ENCODE peak calls at places on chromosomes 2 and 18, in ten cellular contexts. G is DMS 273 treated with DMSO at 0.1 percent for 48 hours, W is HFF-Myc, S is small intestine, T is GM10248, P is B cell, F is GM04503, U is T-helper 2 cell, I is left ventricle myocardium inferior, X is HuH-7. D is an unnamed sample.

GRCh38 chr18:9328776-9329175 is 5.8 kb upstream of the TWSG1 start:
- DNase-seq in G (no peak), W (no peak), S (no peak), T (no peak), P (no peak), F (no peak), U (no peak), I (no peak), X (no peak), D (no peak)

GRCh38 chr2:178072383-178073301 is at the start of gene PDE11A:
- DNase-seq in G (peak), W (peak), S (peak), T (peak), P (no peak), F (peak), U (no peak), I (peak), X (peak), D (peak)

GRCh38 chr2:133140620-133141019 is 427.6 kb downstream of the NCKAP5 start:
- DNase-seq in G (no peak), W (no peak), S (no peak), T (no peak), P (no peak), F (no peak), U (no peak), I (no peak), X (no peak), D (no peak)

GRCh38 chr2:177489719-177490301 is 97.2 kb downstream of the AGPS start:
- DNase-seq in G (peak), W (peak), S (peak), T (no peak), P (no peak), F (no peak), U (no peak), I (no peak), X (peak), D (peak)

GRCh38 chr2:14516844-14517243 is 115.7 kb upstream of the LRATD1 start:
- DNase-seq in G (no peak), W (peak), S (no peak), T (peak), P (no peak), F (peak), U (no peak), I (no peak), X (no peak), D (no peak)

GRCh38 chr18:48814490-48815181 is 136.1 kb downstream of the SMAD7 start:
- DNase-seq in G (no peak), W (no peak), S (no peak), T (no peak), P (no peak), F (no peak), U (no peak), I (no peak), X (no peak), D (no peak)

GRCh38 chr2:230898661-230899091 is 26.4 kb downstream of the GPR55 start:
- DNase-seq in G (no peak), W (no peak), S (no peak), T (no peak), P (no peak), F (no peak), U (no peak), I (no peak), X (no peak), D (no peak)

GRCh38 chr18:32509121-32509520 is 38.4 kb upstream of the GAREM1 start:
- DNase-seq in G (no peak), W (no peak), S (no peak), T (no peak), P (no peak), F (no peak), U (no peak), I (no peak), X (no peak), D (no peak)

GRCh38 chr18:13811993-13812392 is 12.0 kb upstream of the MC5R start:
- DNase-seq in G (peak), W (no peak), S (no peak), T (no peak), P (no peak), F (no peak), U (no peak), I (no peak), X (peak), D (no peak)

GRCh38 chr2:205593891-205594290 is 88.4 kb upstream of the NRP2 start:
- DNase-seq in G (no peak), W (no peak), S (no peak), T (no peak), P (no peak), F (no peak), U (no peak), I (peak), X (no peak), D (no peak)

GRCh38 chr2:43070676-43071491 is 155.5 kb downstream of the ZFP36L2 start:
- DNase-seq in G (no peak), W (no peak), S (no peak), T (no peak), P (no peak), F (no peak), U (no peak), I (no peak), X (no peak), D (no peak)

GRCh38 chr2:136234261-136234660 is 116.3 kb upstream of the CXCR4 start:
- DNase-seq in G (no peak), W (no peak), S (no peak), T (no peak), P (no peak), F (no peak), U (no peak), I (no peak), X (no peak), D (no peak)

GRCh38 chr2:37639631-37640030 is 31.8 kb downstream of the CDC42EP3 start:
- DNase-seq in G (no peak), W (no peak), S (no peak), T (no peak), P (no peak), F (no peak), U (no peak), I (no peak), X (no peak), D (peak)

GRCh38 chr2:128273469-128274081 is 45.1 kb downstream of the HS6ST1 start:
- DNase-seq in G (no peak), W (no peak), S (no peak), T (no peak), P (no peak), F (no peak), U (no peak), I (no peak), X (no peak), D (no peak)

GRCh38 chr2:56713161-56713676 is 529.4 kb downstream of the CCDC85A start:
- DNase-seq in G (no peak), W (no peak), S (no peak), T (no peak), P (no peak), F (peak), U (no peak), I (no peak), X (no peak), D (no peak)

GRCh38 chr18:61606068-61606660 is 272.9 kb downstream of the CDH20 start:
- DNase-seq in G (no peak), W (no peak), S (no peak), T (no peak), P (no peak), F (no peak), U (no peak), I (peak), X (no peak), D (peak)

GRCh38 chr2:42925742-42926437 is 133.5 kb upstream of the HAAO start:
- DNase-seq in G (no peak), W (no peak), S (peak), T (no peak), P (no peak), F (no peak), U (no peak), I (no peak), X (no peak), D (no peak)

GRCh38 chr2:44184106-44184505 is 15.4 kb downstream of the PPM1B start:
- DNase-seq in G (no peak), W (no peak), S (peak), T (peak), P (peak), F (no peak), U (no peak), I (no peak), X (no peak), D (no peak)

GRCh38 chr2:189580267-189580661 is 322 bp downstream of the SLC40A1 start:
- DNase-seq in G (no peak), W (no peak), S (no peak), T (peak), P (no peak), F (no peak), U (no peak), I (peak), X (peak), D (no peak)

GRCh38 chr18:48879008-48879431 is 71.7 kb downstream of the SMAD7 start:
- DNase-seq in G (no peak), W (no peak), S (no peak), T (no peak), P (no peak), F (no peak), U (no peak), I (no peak), X (no peak), D (no peak)

GRCh38 chr18:45467307-45467706 is 148.0 kb upstream of the SLC14A2 start:
- DNase-seq in G (no peak), W (no peak), S (no peak), T (no peak), P (no peak), F (no peak), U (no peak), I (no peak), X (no peak), D (no peak)

GRCh38 chr2:128641421-128642095 is 322.9 kb upstream of the HS6ST1 start:
- DNase-seq in G (no peak), W (no peak), S (no peak), T (no peak), P (no peak), F (no peak), U (no peak), I (no peak), X (no peak), D (no peak)

GRCh38 chr2:11100976-11101375 is 54.3 kb upstream of the SLC66A3 start:
- DNase-seq in G (no peak), W (no peak), S (no peak), T (no peak), P (no peak), F (no peak), U (no peak), I (no peak), X (no peak), D (no peak)

D was measured in foreskin melanocyte.